ENCODE peak calls at places on chromosomes 7 and 10, in four cellular contexts. One of them, this sample, is unnamed.

GRCh38 chr7:159143780-159144755 is 599 bp downstream of the VIPR2 start:
- DNase-seq in pancreas: peak
- DNase-seq in HCT116: no peak
- DNase-seq in tibial nerve: peak
- DNase-seq in this sample: no peak

GRCh38 chr10:126563361-126563760 is 107.1 kb downstream of the C10orf90 start:
- DNase-seq in pancreas: no peak
- DNase-seq in HCT116: no peak
- DNase-seq in tibial nerve: no peak
- DNase-seq in this sample: no peak

GRCh38 chr10:86941991-86942421 is 15.4 kb downstream of the MMRN2 start:
- DNase-seq in pancreas: no peak
- DNase-seq in HCT116: no peak
- DNase-seq in tibial nerve: no peak
- DNase-seq in this sample: no peak

GRCh38 chr10:18699849-18700554 is 40.8 kb downstream of the ARL5B start:
- DNase-seq in pancreas: no peak
- DNase-seq in HCT116: no peak
- DNase-seq in tibial nerve: no peak
- DNase-seq in this sample: no peak

GRCh38 chr10:72694476-72695369 is 2.8 kb downstream of the MCU start:
- DNase-seq in pancreas: no peak
- DNase-seq in HCT116: no peak
- DNase-seq in tibial nerve: no peak
- DNase-seq in this sample: peak

GRCh38 chr10:29377333-29377961 is 88.6 kb downstream of the LYZL1 start:
- DNase-seq in pancreas: no peak
- DNase-seq in HCT116: peak
- DNase-seq in tibial nerve: peak
- DNase-seq in this sample: no peak

GRCh38 chr7:108947521-108947920 is 377.8 kb downstream of the DNAJB9 start:
- DNase-seq in pancreas: no peak
- DNase-seq in HCT116: no peak
- DNase-seq in tibial nerve: no peak
- DNase-seq in this sample: no peak

GRCh38 chr7:137572071-137572784 is 228.7 kb upstream of the PTN start:
- DNase-seq in pancreas: no peak
- DNase-seq in HCT116: no peak
- DNase-seq in tibial nerve: no peak
- DNase-seq in this sample: no peak

GRCh38 chr10:116104210-116104932 is 168.6 kb downstream of the GFRA1 start:
- DNase-seq in pancreas: no peak
- DNase-seq in HCT116: no peak
- DNase-seq in tibial nerve: no peak
- DNase-seq in this sample: no peak

GRCh38 chr10:35640474-35640873 is 1.6 kb downstream of the FZD8 start:
- DNase-seq in pancreas: peak
- DNase-seq in HCT116: no peak
- DNase-seq in tibial nerve: peak
- DNase-seq in this sample: no peak

GRCh38 chr7:2132243-2132642 is 100.5 kb downstream of the MAD1L1 start:
- DNase-seq in pancreas: no peak
- DNase-seq in HCT116: no peak
- DNase-seq in tibial nerve: no peak
- DNase-seq in this sample: no peak

GRCh38 chr10:116211682-116212081 is 61.3 kb downstream of the GFRA1 start:
- DNase-seq in pancreas: no peak
- DNase-seq in HCT116: no peak
- DNase-seq in tibial nerve: no peak
- DNase-seq in this sample: no peak

GRCh38 chr10:14820775-14821154 is 17.1 kb downstream of the CDNF start:
- DNase-seq in pancreas: no peak
- DNase-seq in HCT116: no peak
- DNase-seq in tibial nerve: no peak
- DNase-seq in this sample: peak

GRCh38 chr10:111430070-111430469 is 353.2 kb downstream of the ADRA2A start:
- DNase-seq in pancreas: no peak
- DNase-seq in HCT116: no peak
- DNase-seq in tibial nerve: peak
- DNase-seq in this sample: no peak

GRCh38 chr7:103995554-103995953 is 6.1 kb upstream of the RELN start:
- DNase-seq in pancreas: no peak
- DNase-seq in HCT116: no peak
- DNase-seq in tibial nerve: no peak
- DNase-seq in this sample: no peak

GRCh38 chr7:157757776-157758467 is 421.1 kb downstream of the DNAJB6 start:
- DNase-seq in pancreas: no peak
- DNase-seq in HCT116: no peak
- DNase-seq in tibial nerve: no peak
- DNase-seq in this sample: no peak

GRCh38 chr10:118243907-118244306 is 98.2 kb downstream of the FAM204A start:
- DNase-seq in pancreas: no peak
- DNase-seq in HCT116: no peak
- DNase-seq in tibial nerve: no peak
- DNase-seq in this sample: no peak

GRCh38 chr7:69780377-69780776 is 182.1 kb downstream of the AUTS2 start:
- DNase-seq in pancreas: no peak
- DNase-seq in HCT116: no peak
- DNase-seq in tibial nerve: no peak
- DNase-seq in this sample: no peak

GRCh38 chr10:32577448-32577847 is 131.5 kb downstream of the CCDC7 start:
- DNase-seq in pancreas: no peak
- DNase-seq in HCT116: no peak
- DNase-seq in tibial nerve: no peak
- DNase-seq in this sample: no peak

GRCh38 chr10:98039690-98040381 is 9.4 kb upstream of the CRTAC1 start:
- DNase-seq in pancreas: no peak
- DNase-seq in HCT116: no peak
- DNase-seq in tibial nerve: no peak
- DNase-seq in this sample: no peak

GRCh38 chr10:24214762-24215161 is 5.8 kb downstream of the KIAA1217 start:
- DNase-seq in pancreas: peak
- DNase-seq in HCT116: no peak
- DNase-seq in tibial nerve: no peak
- DNase-seq in this sample: no peak

GRCh38 chr7:86904949-86905834 is 154.3 kb downstream of the ELAPOR2 start:
- DNase-seq in pancreas: no peak
- DNase-seq in HCT116: no peak
- DNase-seq in tibial nerve: peak
- DNase-seq in this sample: no peak

GRCh38 chr7:129797224-129797789 is 155.5 kb downstream of the UBE2H start:
- DNase-seq in pancreas: no peak
- DNase-seq in HCT116: no peak
- DNase-seq in tibial nerve: no peak
- DNase-seq in this sample: no peak

GRCh38 chr10:66321746-66322145 is 604.1 kb upstream of the LRRTM3 start:
- DNase-seq in pancreas: no peak
- DNase-seq in HCT116: no peak
- DNase-seq in tibial nerve: no peak
- DNase-seq in this sample: no peak

GRCh38 chr10:28397229-28397628 is 94.4 kb upstream of the MPP7 start:
- DNase-seq in pancreas: no peak
- DNase-seq in HCT116: no peak
- DNase-seq in tibial nerve: no peak
- DNase-seq in this sample: no peak

DNA sequence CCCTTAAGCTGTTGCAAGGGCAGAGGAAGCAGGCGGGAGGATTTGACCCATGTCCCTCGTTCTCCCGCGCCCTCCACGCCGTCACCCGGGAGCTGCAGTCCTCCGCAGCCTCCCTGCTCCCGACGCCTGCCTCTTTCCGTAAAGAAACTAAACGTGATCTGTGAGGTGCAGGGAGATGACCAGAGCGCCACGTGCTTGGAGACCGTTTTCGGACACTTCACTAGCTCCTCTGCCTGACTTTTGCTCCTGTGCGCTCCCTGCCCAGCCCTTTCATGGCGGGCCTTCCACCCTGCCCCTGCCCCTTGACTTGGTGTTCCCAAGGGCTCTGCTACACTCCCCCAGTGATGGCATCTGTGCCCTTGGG is 171.2 kb downstream of the LSM5 start:
- DNase-seq in pancreas: no peak
- DNase-seq in HCT116: no peak
- DNase-seq in tibial nerve: no peak
- DNase-seq in this sample: no peak
- H3K4me3 ChIP-seq in pancreas: peak
- H3K4me3 ChIP-seq in HCT116: no peak
- H3K4me3 ChIP-seq in tibial nerve: peak
- H3K4me3 ChIP-seq in this sample: no peak

GRCh38 chr7:151113344-151114150 is 27.3 kb downstream of the AGAP3 start:
- DNase-seq in pancreas: no peak
- DNase-seq in HCT116: peak
- DNase-seq in tibial nerve: no peak
- DNase-seq in this sample: no peak
- TF ChIP-seq CTCF in pancreas: no peak
- TF ChIP-seq CTCF in HCT116: no peak
- TF ChIP-seq CTCF in tibial nerve: no peak
- TF ChIP-seq CTCF in this sample: no peak

GRCh38 chr7:150515752-150516151 is 1.1 kb downstream of the GIMAP7 start:
- DNase-seq in pancreas: no peak
- DNase-seq in HCT116: no peak
- DNase-seq in tibial nerve: no peak
- DNase-seq in this sample: no peak
- H3K4me3 ChIP-seq in pancreas: peak
- H3K4me3 ChIP-seq in HCT116: no peak
- H3K4me3 ChIP-seq in tibial nerve: peak
- H3K4me3 ChIP-seq in this sample: no peak

GRCh38 chr7:45891462-45892402 is 3.4 kb downstream of the IGFBP1 start:
- DNase-seq in pancreas: no peak
- DNase-seq in HCT116: no peak
- DNase-seq in tibial nerve: no peak
- DNase-seq in this sample: no peak
- TF ChIP-seq CTCF in pancreas: no peak
- TF ChIP-seq CTCF in HCT116: no peak
- TF ChIP-seq CTCF in tibial nerve: no peak
- TF ChIP-seq CTCF in this sample: no peak

DNA sequence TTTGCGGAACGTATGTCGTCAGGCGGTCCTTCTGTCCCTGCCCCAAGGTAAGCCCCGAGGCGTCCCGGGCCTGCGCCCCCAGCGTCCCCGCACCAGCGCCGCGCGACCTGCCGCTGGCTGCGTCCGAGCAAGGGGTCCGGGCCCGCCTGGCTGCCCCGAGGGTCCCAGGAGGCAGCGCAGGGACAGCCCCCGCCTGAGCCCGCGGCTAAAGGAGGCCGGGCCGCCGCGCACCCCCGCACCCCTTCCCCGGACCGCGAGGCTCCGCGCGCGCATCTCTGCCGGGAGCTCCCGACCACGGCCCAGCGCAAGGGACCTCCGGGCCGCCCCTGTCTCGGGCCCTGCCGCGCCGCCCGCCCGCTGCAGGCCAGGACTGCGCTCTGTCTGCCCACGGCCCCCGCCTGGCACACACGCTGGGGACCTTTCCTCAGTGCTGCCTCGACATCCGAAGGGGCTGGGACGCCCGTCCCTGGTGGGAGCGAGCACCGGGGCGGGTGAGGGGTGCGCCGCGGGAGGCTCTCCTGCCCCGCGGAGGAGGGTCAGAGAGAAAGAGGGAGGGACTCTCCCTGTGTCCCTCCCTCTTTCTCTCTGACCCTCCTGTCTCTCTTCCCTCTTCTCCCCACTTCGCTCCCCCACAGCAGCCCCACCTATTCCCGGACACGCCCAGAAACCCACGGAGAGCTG is 25.0 kb downstream of the SHH start:
- DNase-seq in pancreas: no peak
- DNase-seq in HCT116: no peak
- DNase-seq in tibial nerve: no peak
- DNase-seq in this sample: no peak
- H3K4me3 ChIP-seq in pancreas: no peak
- H3K4me3 ChIP-seq in HCT116: no peak
- H3K4me3 ChIP-seq in tibial nerve: peak
- H3K4me3 ChIP-seq in this sample: peak

DNA sequence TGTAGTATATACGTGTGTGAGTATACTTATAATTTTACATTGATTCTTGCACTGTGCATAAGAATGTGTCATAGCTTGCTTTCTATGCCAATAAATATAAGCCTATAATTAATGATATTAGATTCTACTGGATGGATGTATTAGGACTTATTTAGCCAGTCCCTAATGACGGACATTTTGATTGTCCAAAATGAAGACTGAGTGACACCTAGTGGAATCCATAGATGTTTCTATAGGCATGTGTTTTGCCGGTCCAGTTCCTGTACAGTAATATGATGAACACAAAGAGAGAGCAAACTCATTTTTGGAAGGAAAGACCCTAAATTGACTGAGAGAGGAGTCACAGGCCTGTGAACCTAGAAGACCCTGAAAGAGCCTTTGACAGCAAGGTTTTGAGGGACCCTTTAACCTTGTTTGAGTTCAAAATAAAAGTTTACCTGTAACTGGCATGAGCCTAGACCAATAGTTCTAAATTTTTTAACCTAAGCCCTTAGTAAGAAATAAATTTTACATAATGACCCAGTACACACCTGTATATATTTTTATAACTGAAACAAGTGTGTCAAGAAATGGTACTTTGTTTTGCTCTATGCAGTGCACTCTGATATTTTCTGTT is 42.4 kb upstream of the AGBL3 start:
- DNase-seq in pancreas: no peak
- DNase-seq in HCT116: peak
- DNase-seq in tibial nerve: no peak
- DNase-seq in this sample: peak
- TF ChIP-seq CTCF in pancreas: no peak
- TF ChIP-seq CTCF in HCT116: peak
- TF ChIP-seq CTCF in tibial nerve: peak
- TF ChIP-seq CTCF in this sample: no peak

GRCh38 chr7:15675379-15675778 is 11.1 kb downstream of the MEOX2 start:
- DNase-seq in pancreas: no peak
- DNase-seq in HCT116: no peak
- DNase-seq in tibial nerve: no peak
- DNase-seq in this sample: no peak

GRCh38 chr7:15682751-15683150 is 3.7 kb downstream of the MEOX2 start:
- DNase-seq in pancreas: no peak
- DNase-seq in HCT116: no peak
- DNase-seq in tibial nerve: no peak
- DNase-seq in this sample: no peak

GRCh38 chr7:15684036-15684815 is 2.3 kb downstream of the MEOX2 start:
- DNase-seq in pancreas: no peak
- DNase-seq in HCT116: no peak
- DNase-seq in tibial nerve: no peak
- DNase-seq in this sample: no peak

GRCh38 chr7:15674586-15674985 is 11.9 kb downstream of the MEOX2 start:
- DNase-seq in pancreas: no peak
- DNase-seq in HCT116: no peak
- DNase-seq in tibial nerve: no peak
- DNase-seq in this sample: no peak

DNA sequence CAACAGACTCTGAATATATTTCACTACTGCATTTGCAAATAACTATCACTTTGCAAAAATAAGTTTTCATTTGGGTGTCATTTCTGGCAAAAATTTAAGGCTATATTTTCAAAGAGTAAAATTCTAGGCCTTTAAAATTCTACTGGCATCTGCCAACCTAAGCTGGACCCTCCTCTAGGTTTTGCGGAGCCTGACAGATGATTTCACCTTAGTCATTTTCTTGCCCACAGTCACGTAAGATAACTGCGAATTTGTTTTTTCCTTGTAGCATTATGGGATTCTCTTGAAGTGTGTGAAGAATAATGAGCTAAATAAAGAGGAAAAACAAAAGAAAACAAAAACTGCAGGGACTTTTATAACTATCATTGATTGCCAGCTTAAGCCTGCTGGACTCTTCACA is 7.8 kb downstream of the MEOX2 start:
- DNase-seq in pancreas: no peak
- DNase-seq in HCT116: no peak
- DNase-seq in tibial nerve: no peak
- DNase-seq in this sample: no peak
- H3K4me3 ChIP-seq in pancreas: no peak
- H3K4me3 ChIP-seq in HCT116: no peak
- H3K4me3 ChIP-seq in tibial nerve: peak
- H3K4me3 ChIP-seq in this sample: no peak

This sample was measured in HL-60.